ENCODE peak calls at places on chromosomes 4 and X, in four cellular contexts. X is T47D, B is WERI-Rb-1, J is mucosa of descending colon. F is an unnamed sample.

GRCh38 chr4:35102111-35102510 is 1142.2 kb downstream of the ARAP2 start:
- DNase-seq in X (no peak), B (no peak), J (no peak), F (no peak)

GRCh38 chr4:134807231-134807745 is 605.7 kb upstream of the PABPC4L start:
- DNase-seq in X (no peak), B (no peak), J (no peak), F (no peak)

GRCh38 chr4:105661028-105661427 is 47.5 kb downstream of the INTS12 start:
- DNase-seq in X (no peak), B (no peak), J (no peak), F (no peak)

GRCh38 chr4:145679520-145679919 is 426 bp upstream of the C4orf51 start:
- DNase-seq in X (no peak), B (peak; percentile 32), J (no peak), F (no peak)

GRCh38 chr4:7394681-7395451 is 39.9 kb downstream of the PSAPL1 start:
- DNase-seq in X (no peak), B (peak; percentile 86), J (no peak), F (no peak)

GRCh38 chrX:101257448-101258259 is 33.5 kb downstream of the TAF7L start:
- DNase-seq in X (no peak), B (no peak), J (no peak), F (no peak)

GRCh38 chrX:38807873-38808272 is 6.6 kb downstream of the MID1IP1 start:
- DNase-seq in X (no peak), B (no peak), J (no peak), F (peak; percentile 49)

GRCh38 chr4:41600243-41600642 is 62.3 kb downstream of the LIMCH1 start:
- DNase-seq in X (no peak), B (no peak), J (no peak), F (no peak)

GRCh38 chr4:53192017-53192416 is 173.8 kb downstream of the SCFD2 start:
- DNase-seq in X (no peak), B (no peak), J (no peak), F (no peak)

GRCh38 chrX:23825675-23826074 is 42.7 kb downstream of the SAT1 start:
- DNase-seq in X (no peak), B (no peak), J (no peak), F (no peak)

GRCh38 chr4:74716436-74716765 is 77.9 kb downstream of the BTC start:
- DNase-seq in X (no peak), B (no peak), J (no peak), F (no peak)

GRCh38 chr4:101232074-101232776 is 115.1 kb downstream of the PPP3CA start:
- DNase-seq in X (no peak), B (no peak), J (no peak), F (no peak)

GRCh38 chr4:150746156-150746555 is 164.2 kb downstream of the MAB21L2 start:
- DNase-seq in X (no peak), B (no peak), J (no peak), F (no peak)

GRCh38 chr4:110586137-110586850 is 36.6 kb downstream of the PITX2 start:
- DNase-seq in X (peak; percentile 73), B (no peak), J (no peak), F (peak; percentile 79)

GRCh38 chr4:15451866-15452765 is 17.6 kb upstream of the CC2D2A start:
- DNase-seq in X (no peak), B (no peak), J (no peak), F (no peak)

GRCh38 chr4:127549521-127549920 is 83.2 kb upstream of the INTU start:
- DNase-seq in X (no peak), B (no peak), J (no peak), F (no peak)

F was measured in GM23338.